ENCODE peak calls at places on chromosomes 1 and 21, in seven cellular contexts. One of them, this sample, is unnamed. For H3K27me3 and H3K36me3, the result is how much of the 10 kb centered on the place peaks cover.

GRCh38 chr1:35173516-35174224 is 19.3 kb downstream of the SFPQ start:
- DNase-seq in K562: no peak
- DNase-seq in transverse colon: no peak
- DNase-seq in sigmoid colon: no peak
- DNase-seq in stomach: no peak
- DNase-seq in breast epithelium: no peak
- DNase-seq in Panc1: no peak
- DNase-seq in this sample: no peak

GRCh38 chr1:237748192-237748591 is 142.5 kb downstream of the ZP4 start:
- DNase-seq in K562: no peak
- DNase-seq in transverse colon: no peak
- DNase-seq in sigmoid colon: no peak
- DNase-seq in stomach: no peak
- DNase-seq in breast epithelium: no peak
- DNase-seq in Panc1: no peak
- DNase-seq in this sample: no peak

GRCh38 chr1:24927886-24928630 is 2.0 kb downstream of the RUNX3 start:
- DNase-seq in K562: no peak
- DNase-seq in transverse colon: no peak
- DNase-seq in sigmoid colon: no peak
- DNase-seq in stomach: no peak
- DNase-seq in breast epithelium: no peak
- DNase-seq in Panc1: no peak
- DNase-seq in this sample: no peak

GRCh38 chr1:217562229-217562878 is 68.5 kb downstream of the GPATCH2 start:
- DNase-seq in K562: no peak
- DNase-seq in transverse colon: no peak
- DNase-seq in sigmoid colon: no peak
- DNase-seq in stomach: no peak
- DNase-seq in breast epithelium: no peak
- DNase-seq in Panc1: no peak
- DNase-seq in this sample: no peak

GRCh38 chr1:53375440-53375839 is 47.6 kb upstream of the LRP8 start:
- DNase-seq in K562: no peak
- DNase-seq in transverse colon: no peak
- DNase-seq in sigmoid colon: no peak
- DNase-seq in stomach: peak
- DNase-seq in breast epithelium: no peak
- DNase-seq in Panc1: no peak
- DNase-seq in this sample: no peak

GRCh38 chr21:38841472-38841871 is 35.7 kb downstream of the ETS2 start:
- DNase-seq in K562: no peak
- DNase-seq in transverse colon: no peak
- DNase-seq in sigmoid colon: no peak
- DNase-seq in stomach: no peak
- DNase-seq in breast epithelium: no peak
- DNase-seq in Panc1: no peak
- DNase-seq in this sample: no peak

GRCh38 chr1:96918406-96918805 is 196.8 kb downstream of the PTBP2 start:
- DNase-seq in K562: no peak
- DNase-seq in transverse colon: no peak
- DNase-seq in sigmoid colon: no peak
- DNase-seq in stomach: no peak
- DNase-seq in breast epithelium: no peak
- DNase-seq in Panc1: no peak
- DNase-seq in this sample: no peak

GRCh38 chr1:16441312-16441641 is 753 bp downstream of the NECAP2 start:
- DNase-seq in K562: no peak
- DNase-seq in transverse colon: no peak
- DNase-seq in sigmoid colon: no peak
- DNase-seq in stomach: no peak
- DNase-seq in breast epithelium: no peak
- DNase-seq in Panc1: no peak
- DNase-seq in this sample: no peak

GRCh38 chr1:181674617-181675016 is 191.3 kb downstream of the CACNA1E start:
- DNase-seq in K562: no peak
- DNase-seq in transverse colon: no peak
- DNase-seq in sigmoid colon: no peak
- DNase-seq in stomach: no peak
- DNase-seq in breast epithelium: no peak
- DNase-seq in Panc1: no peak
- DNase-seq in this sample: no peak

GRCh38 chr1:115655916-115656315 is 14.1 kb downstream of the VANGL1 start:
- DNase-seq in K562: no peak
- DNase-seq in transverse colon: no peak
- DNase-seq in sigmoid colon: no peak
- DNase-seq in stomach: no peak
- DNase-seq in breast epithelium: no peak
- DNase-seq in Panc1: no peak
- DNase-seq in this sample: no peak

GRCh38 chr1:210475806-210476205 is 147.1 kb downstream of the HHAT start:
- DNase-seq in K562: no peak
- DNase-seq in transverse colon: no peak
- DNase-seq in sigmoid colon: no peak
- DNase-seq in stomach: no peak
- DNase-seq in breast epithelium: no peak
- DNase-seq in Panc1: no peak
- DNase-seq in this sample: no peak

GRCh38 chr1:231337472-231338269 is at the start of gene EXOC8:
- DNase-seq in K562: peak
- DNase-seq in transverse colon: peak
- DNase-seq in sigmoid colon: peak
- DNase-seq in stomach: peak
- DNase-seq in breast epithelium: peak
- DNase-seq in Panc1: peak
- DNase-seq in this sample: peak

GRCh38 chr1:116679828-116680628 is 12.5 kb upstream of the IGSF3 start:
- DNase-seq in K562: no peak
- DNase-seq in transverse colon: no peak
- DNase-seq in sigmoid colon: no peak
- DNase-seq in stomach: no peak
- DNase-seq in breast epithelium: no peak
- DNase-seq in Panc1: no peak
- DNase-seq in this sample: no peak

GRCh38 chr1:181398544-181398943 is 84.8 kb upstream of the CACNA1E start:
- DNase-seq in K562: no peak
- DNase-seq in transverse colon: no peak
- DNase-seq in sigmoid colon: no peak
- DNase-seq in stomach: no peak
- DNase-seq in breast epithelium: no peak
- DNase-seq in Panc1: no peak
- DNase-seq in this sample: no peak

GRCh38 chr1:186519981-186520380 is 59.1 kb upstream of the PDC start:
- DNase-seq in K562: no peak
- DNase-seq in transverse colon: no peak
- DNase-seq in sigmoid colon: no peak
- DNase-seq in stomach: no peak
- DNase-seq in breast epithelium: no peak
- DNase-seq in Panc1: no peak
- DNase-seq in this sample: no peak

GRCh38 chr1:90175490-90176157 is 180.7 kb downstream of the ZNF326 start:
- DNase-seq in K562: no peak
- DNase-seq in transverse colon: no peak
- DNase-seq in sigmoid colon: no peak
- DNase-seq in stomach: no peak
- DNase-seq in breast epithelium: no peak
- DNase-seq in Panc1: no peak
- DNase-seq in this sample: no peak

GRCh38 chr1:41611068-41611931 is 126.8 kb upstream of the EDN2 start:
- DNase-seq in K562: no peak
- DNase-seq in transverse colon: no peak
- DNase-seq in sigmoid colon: peak
- DNase-seq in stomach: no peak
- DNase-seq in breast epithelium: no peak
- DNase-seq in Panc1: no peak
- DNase-seq in this sample: no peak

GRCh38 chr1:16921391-16922185 is at the start of gene CROCC:
- DNase-seq in K562: peak
- DNase-seq in transverse colon: no peak
- DNase-seq in sigmoid colon: peak
- DNase-seq in stomach: no peak
- DNase-seq in breast epithelium: no peak
- DNase-seq in Panc1: no peak
- DNase-seq in this sample: no peak

GRCh38 chr1:206025283-206025820 is 1.7 kb upstream of the CTSE start:
- DNase-seq in K562: no peak
- DNase-seq in transverse colon: no peak
- DNase-seq in sigmoid colon: no peak
- DNase-seq in stomach: no peak
- DNase-seq in breast epithelium: no peak
- DNase-seq in Panc1: no peak
- DNase-seq in this sample: no peak

GRCh38 chr1:64323882-64324281 is 120.5 kb downstream of the UBE2U start:
- DNase-seq in K562: no peak
- DNase-seq in transverse colon: no peak
- DNase-seq in sigmoid colon: no peak
- DNase-seq in stomach: no peak
- DNase-seq in breast epithelium: no peak
- DNase-seq in Panc1: no peak
- DNase-seq in this sample: no peak

GRCh38 chr1:64319985-64320384 is 116.6 kb downstream of the UBE2U start:
- DNase-seq in K562: no peak
- DNase-seq in transverse colon: no peak
- DNase-seq in sigmoid colon: no peak
- DNase-seq in stomach: no peak
- DNase-seq in breast epithelium: no peak
- DNase-seq in Panc1: no peak
- DNase-seq in this sample: no peak

GRCh38 chr1:64320899-64321624 is 117.6 kb downstream of the UBE2U start:
- DNase-seq in K562: no peak
- DNase-seq in transverse colon: peak
- DNase-seq in sigmoid colon: no peak
- DNase-seq in stomach: no peak
- DNase-seq in breast epithelium: no peak
- DNase-seq in Panc1: no peak
- DNase-seq in this sample: no peak

GRCh38 chr1:64320470-64320869 is 117.0 kb downstream of the UBE2U start:
- DNase-seq in K562: no peak
- DNase-seq in transverse colon: no peak
- DNase-seq in sigmoid colon: no peak
- DNase-seq in stomach: no peak
- DNase-seq in breast epithelium: no peak
- DNase-seq in Panc1: no peak
- DNase-seq in this sample: no peak

DNA sequence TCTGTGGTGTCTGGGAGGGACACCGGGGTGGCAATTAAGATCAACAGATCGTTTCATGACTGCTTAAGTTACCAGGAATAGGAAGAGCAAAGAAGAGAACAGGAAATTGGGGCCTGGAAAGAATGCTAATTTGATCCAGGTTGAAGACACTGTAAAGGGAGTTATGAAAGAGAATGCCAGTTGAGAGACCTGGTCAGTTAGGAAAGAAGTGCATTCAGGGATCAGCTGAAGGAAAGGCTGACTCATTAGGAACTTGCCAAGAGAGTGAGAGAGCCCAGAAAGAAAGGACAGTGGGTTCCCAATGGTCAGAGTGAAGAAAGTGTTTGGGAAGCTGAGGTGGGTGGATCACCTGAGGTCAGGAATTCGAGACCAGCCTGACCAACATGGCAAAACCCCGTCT is 119.6 kb downstream of the UBE2U start:
- DNase-seq in K562: no peak
- DNase-seq in transverse colon: no peak
- DNase-seq in sigmoid colon: no peak
- DNase-seq in stomach: no peak
- DNase-seq in breast epithelium: no peak
- DNase-seq in Panc1: no peak
- DNase-seq in this sample: no peak
- TF ChIP-seq POLR2AphosphoS5 in K562: no peak
- TF ChIP-seq POLR2AphosphoS5 in transverse colon: no peak
- TF ChIP-seq POLR2AphosphoS5 in sigmoid colon: no peak
- TF ChIP-seq POLR2AphosphoS5 in stomach: no peak
- TF ChIP-seq POLR2AphosphoS5 in breast epithelium: no peak
- TF ChIP-seq POLR2AphosphoS5 in Panc1: no peak
- TF ChIP-seq POLR2AphosphoS5 in this sample: no peak

GRCh38 chr1:214188835-214189234 is 92.1 kb upstream of the SMYD2 start:
- DNase-seq in K562: no peak
- DNase-seq in transverse colon: no peak
- DNase-seq in sigmoid colon: no peak
- DNase-seq in stomach: no peak
- DNase-seq in breast epithelium: no peak
- DNase-seq in Panc1: no peak
- DNase-seq in this sample: no peak
- H3K27me3 ChIP-seq in K562: under half
- H3K27me3 ChIP-seq in transverse colon: half or more
- H3K27me3 ChIP-seq in sigmoid colon: under half
- H3K27me3 ChIP-seq in stomach: under half
- H3K27me3 ChIP-seq in breast epithelium: under half
- H3K27me3 ChIP-seq in Panc1: under half
- H3K27me3 ChIP-seq in this sample: under half

DNA sequence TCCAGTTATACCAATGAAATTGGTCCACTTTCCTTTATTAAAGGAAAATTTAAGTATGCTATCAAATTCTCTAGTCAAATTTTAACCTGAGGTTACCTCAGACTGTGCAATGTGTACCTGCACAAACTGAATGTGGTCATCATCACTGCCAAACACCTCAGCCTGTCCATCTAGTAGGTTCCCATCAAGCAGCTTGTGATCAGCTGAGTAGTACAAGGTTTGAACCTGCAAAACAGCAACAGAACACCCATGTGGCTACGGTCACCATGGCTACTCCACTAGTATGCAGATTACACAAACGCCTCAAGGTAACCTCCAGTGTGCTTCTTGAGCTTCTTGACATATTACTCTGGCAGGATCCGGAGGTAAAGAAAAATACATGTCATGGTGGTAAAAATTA is 11.6 kb downstream of the IVNS1ABP start:
- DNase-seq in K562: no peak
- DNase-seq in transverse colon: no peak
- DNase-seq in sigmoid colon: no peak
- DNase-seq in stomach: no peak
- DNase-seq in breast epithelium: no peak
- DNase-seq in Panc1: no peak
- DNase-seq in this sample: no peak
- H3K36me3 ChIP-seq in K562: half or more
- H3K36me3 ChIP-seq in transverse colon: under half
- H3K36me3 ChIP-seq in sigmoid colon: under half
- H3K36me3 ChIP-seq in stomach: half or more
- H3K36me3 ChIP-seq in breast epithelium: under half
- H3K36me3 ChIP-seq in Panc1: half or more
- H3K36me3 ChIP-seq in this sample: under half

GRCh38 chr1:213385201-213385600 is 334.2 kb downstream of the RPS6KC1 start:
- DNase-seq in K562: no peak
- DNase-seq in transverse colon: no peak
- DNase-seq in sigmoid colon: no peak
- DNase-seq in stomach: no peak
- DNase-seq in breast epithelium: no peak
- DNase-seq in Panc1: no peak
- DNase-seq in this sample: no peak

GRCh38 chr1:213381572-213382084 is 330.6 kb downstream of the RPS6KC1 start:
- DNase-seq in K562: no peak
- DNase-seq in transverse colon: no peak
- DNase-seq in sigmoid colon: no peak
- DNase-seq in stomach: peak
- DNase-seq in breast epithelium: no peak
- DNase-seq in Panc1: no peak
- DNase-seq in this sample: peak

GRCh38 chr1:213385806-213386324 is 334.8 kb downstream of the RPS6KC1 start:
- DNase-seq in K562: no peak
- DNase-seq in transverse colon: no peak
- DNase-seq in sigmoid colon: no peak
- DNase-seq in stomach: no peak
- DNase-seq in breast epithelium: no peak
- DNase-seq in Panc1: no peak
- DNase-seq in this sample: no peak

GRCh38 chr1:213387380-213388015 is 336.5 kb downstream of the RPS6KC1 start:
- DNase-seq in K562: no peak
- DNase-seq in transverse colon: no peak
- DNase-seq in sigmoid colon: no peak
- DNase-seq in stomach: no peak
- DNase-seq in breast epithelium: no peak
- DNase-seq in Panc1: no peak
- DNase-seq in this sample: no peak

GRCh38 chr1:213383465-213383864 is 332.4 kb downstream of the RPS6KC1 start:
- DNase-seq in K562: no peak
- DNase-seq in transverse colon: no peak
- DNase-seq in sigmoid colon: no peak
- DNase-seq in stomach: no peak
- DNase-seq in breast epithelium: no peak
- DNase-seq in Panc1: no peak
- DNase-seq in this sample: no peak
- TF ChIP-seq POLR2AphosphoS5 in K562: no peak
- TF ChIP-seq POLR2AphosphoS5 in transverse colon: no peak
- TF ChIP-seq POLR2AphosphoS5 in sigmoid colon: no peak
- TF ChIP-seq POLR2AphosphoS5 in stomach: no peak
- TF ChIP-seq POLR2AphosphoS5 in breast epithelium: no peak
- TF ChIP-seq POLR2AphosphoS5 in Panc1: no peak
- TF ChIP-seq POLR2AphosphoS5 in this sample: no peak